ENCODE peak calls at places on chromosome 5, in seven cellular contexts. Q, D, V, W, R, A and I are unnamed samples.
A peak's percentile ranks its signal among the peaks of the same experiment; 100 is the strongest.

GRCh38 chr5:13987843-13988464 is 43.5 kb upstream of the DNAH5 start:
- DNase-seq in Q (peak; percentile 67), D (peak; percentile 49), V (peak; percentile 67), W (peak; percentile 81), R (peak; percentile 84), A (peak; percentile 42), I (peak; percentile 87)

GRCh38 chr5:111704452-111705085 is 52.4 kb downstream of the NREP start:
- DNase-seq in Q (no peak), D (no peak), V (no peak), W (no peak), R (no peak), A (no peak), I (no peak)

GRCh38 chr5:148810821-148811220 is 15.6 kb upstream of the ADRB2 start:
- DNase-seq in Q (no peak), D (no peak), V (no peak), W (no peak), R (no peak), A (no peak), I (no peak)

GRCh38 chr5:152372875-152373274 is 32.2 kb downstream of the NMUR2 start:
- DNase-seq in Q (no peak), D (peak; percentile 17), V (no peak), W (no peak), R (no peak), A (no peak), I (no peak)

GRCh38 chr5:82174128-82174918 is 103.8 kb downstream of the RPS23 start:
- DNase-seq in Q (peak; percentile 70), D (peak; percentile 36), V (peak; percentile 77), W (peak; percentile 92), R (peak; percentile 82), A (peak; percentile 60), I (peak; percentile 17)

GRCh38 chr5:129003232-129003631 is 37.9 kb downstream of the SLC27A6 start:
- DNase-seq in Q (no peak), D (peak; percentile 1), V (peak; percentile 23), W (peak; percentile 61), R (no peak), A (no peak), I (no peak)

GRCh38 chr5:163658702-163659567 is 153.5 kb downstream of the MAT2B start:
- DNase-seq in Q (no peak), D (no peak), V (no peak), W (no peak), R (no peak), A (no peak), I (no peak)

GRCh38 chr5:111722016-111722591 is 34.9 kb downstream of the NREP start:
- DNase-seq in Q (no peak), D (no peak), V (no peak), W (no peak), R (peak; percentile 44), A (no peak), I (no peak)

GRCh38 chr5:4879693-4880303 is 260.3 kb upstream of the ADAMTS16 start:
- DNase-seq in Q (peak; percentile 84), D (peak; percentile 43), V (peak; percentile 77), W (peak; percentile 74), R (peak; percentile 78), A (peak; percentile 39), I (peak; percentile 62)

GRCh38 chr5:33675958-33676464 is 215.8 kb downstream of the ADAMTS12 start:
- DNase-seq in Q (no peak), D (no peak), V (no peak), W (no peak), R (no peak), A (no peak), I (no peak)

GRCh38 chr5:174799146-174799545 is 74.8 kb downstream of the MSX2 start:
- DNase-seq in Q (no peak), D (no peak), V (no peak), W (no peak), R (peak; percentile 72), A (no peak), I (no peak)

GRCh38 chr5:124130807-124131206 is 615.6 kb downstream of the ZNF608 start:
- DNase-seq in Q (no peak), D (no peak), V (no peak), W (no peak), R (no peak), A (no peak), I (no peak)

GRCh38 chr5:7017004-7017770 is 304.0 kb downstream of the TENT4A start:
- DNase-seq in Q (no peak), D (no peak), V (no peak), W (no peak), R (no peak), A (no peak), I (no peak)

DNA sequence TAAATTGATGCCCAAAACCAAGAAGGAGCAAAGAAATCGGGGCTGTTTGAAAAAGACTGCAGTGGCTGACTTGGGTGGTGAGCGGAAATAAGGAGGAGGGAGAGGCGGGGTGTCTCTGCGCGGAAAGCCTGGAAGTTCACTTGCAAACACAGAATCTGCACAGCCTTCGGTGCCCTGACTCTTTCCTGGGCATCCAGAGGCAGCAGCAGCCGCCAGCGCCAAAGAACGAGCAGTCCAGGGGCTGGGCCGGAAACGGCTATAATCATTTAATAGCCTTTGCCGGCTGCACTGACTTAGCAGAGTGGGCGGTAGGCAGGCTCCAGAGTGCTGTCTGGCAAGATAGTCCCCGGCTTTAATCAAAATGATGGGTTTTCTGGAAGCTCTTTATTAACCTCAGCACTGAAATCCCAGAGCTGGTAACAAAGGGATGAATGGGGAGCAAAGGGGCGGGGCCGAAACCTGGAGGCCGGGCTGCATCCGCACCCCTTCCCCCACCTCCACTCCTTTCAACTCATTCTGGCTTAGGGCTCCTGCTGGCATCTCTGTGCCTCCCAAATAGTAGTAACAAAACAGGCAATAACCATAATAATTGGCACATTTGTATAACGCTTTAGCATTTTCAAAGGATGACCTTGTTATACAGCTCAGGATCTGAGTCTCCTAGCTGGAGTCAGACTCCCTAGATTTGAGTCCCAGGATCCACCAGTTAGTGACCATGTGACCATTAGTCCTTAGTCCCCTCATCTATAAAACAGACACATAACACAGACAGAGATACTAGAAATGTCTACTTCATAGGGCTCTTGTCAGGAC is 35.8 kb downstream of the PCDHAC2 start:
- DNase-seq in Q (peak; percentile 76), D (peak; percentile 52), V (peak; percentile 84), W (peak; percentile 96), R (peak; percentile 18), A (peak; percentile 31), I (peak; percentile 37)
- H3K4me1 ChIP-seq in Q (peaks cover 20% of the 10 kb centered on the region), D (peaks cover 38% of the 10 kb centered on the region), V (peaks cover 62% of the 10 kb centered on the region), W (peaks cover 52% of the 10 kb centered on the region), R (no peaks in the 10 kb centered on the region), A (peaks cover 38% of the 10 kb centered on the region), I (peaks cover 16% of the 10 kb centered on the region)

DNA sequence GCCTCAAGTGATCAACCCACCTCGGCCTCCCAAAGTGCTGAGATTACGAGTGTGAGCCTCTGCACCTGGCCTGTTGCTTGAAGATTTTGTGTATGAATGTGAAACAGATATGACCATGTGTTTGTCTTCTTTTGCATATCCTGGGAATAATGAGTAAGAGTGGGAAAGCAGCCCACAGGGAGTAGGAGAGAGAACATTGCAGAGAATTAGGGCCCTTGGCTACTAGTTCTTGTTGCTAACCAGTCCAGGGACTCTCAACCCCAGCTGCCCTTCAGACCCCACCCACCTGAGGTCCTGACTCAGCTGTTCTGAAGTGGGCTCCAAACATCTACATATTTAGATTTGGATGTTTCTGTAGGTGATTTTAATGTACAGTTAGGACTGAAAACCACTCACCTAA is 125.5 kb downstream of the MTX3 start:
- DNase-seq in Q (no peak), D (no peak), V (no peak), W (no peak), R (no peak), A (no peak), I (no peak)
- TF ChIP-seq EZH2 in Q (no peak), D (no peak), V (no peak), W (no peak), R (no peak), A (no peak), I (no peak)

GRCh38 chr5:171978519-171978918 is 27.9 kb downstream of the FBXW11 start:
- DNase-seq in Q (no peak), D (no peak), V (no peak), W (peak; percentile 44), R (no peak), A (no peak), I (no peak)

GRCh38 chr5:171981847-171982246 is 24.6 kb downstream of the FBXW11 start:
- DNase-seq in Q (no peak), D (no peak), V (no peak), W (no peak), R (no peak), A (no peak), I (no peak)

GRCh38 chr5:171979606-171980005 is 26.8 kb downstream of the FBXW11 start:
- DNase-seq in Q (no peak), D (no peak), V (no peak), W (no peak), R (no peak), A (no peak), I (no peak)

GRCh38 chr5:171978016-171978415 is 28.4 kb downstream of the FBXW11 start:
- DNase-seq in Q (no peak), D (no peak), V (no peak), W (no peak), R (no peak), A (no peak), I (no peak)

DNA sequence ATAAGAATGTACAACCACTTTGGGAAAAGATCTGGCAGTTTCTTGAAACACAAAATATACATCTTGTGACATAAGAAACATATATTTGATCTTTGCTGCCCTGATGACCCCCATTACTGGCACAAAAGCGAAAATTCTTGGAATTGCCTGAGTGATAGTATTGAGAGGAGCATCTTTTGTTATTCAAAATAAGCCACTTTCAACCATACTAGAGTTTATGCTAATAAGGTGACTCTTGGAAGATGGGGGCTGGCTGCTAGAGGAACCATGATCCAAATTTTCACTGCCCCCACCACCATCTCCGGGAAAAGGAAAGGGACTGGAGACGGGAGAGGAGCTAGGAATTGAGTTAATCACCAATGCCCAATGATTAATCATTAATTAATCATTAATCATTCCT is 25.7 kb downstream of the FBXW11 start:
- DNase-seq in Q (no peak), D (no peak), V (peak; percentile 45), W (peak; percentile 85), R (no peak), A (no peak), I (no peak)
- H3K4me1 ChIP-seq in Q (peaks cover 3% of the 10 kb centered on the region), D (peaks cover 12% of the 10 kb centered on the region), V (peaks cover 47% of the 10 kb centered on the region), W (peaks cover 76% of the 10 kb centered on the region), R (peaks cover 16% of the 10 kb centered on the region), A (no peaks in the 10 kb centered on the region), I (no peaks in the 10 kb centered on the region)

GRCh38 chr5:16180789-16181082 is 1.1 kb upstream of the MARCHF11 start:
- DNase-seq in Q (no peak), D (no peak), V (no peak), W (no peak), R (no peak), A (no peak), I (no peak)

GRCh38 chr5:16179936-16180788 is 571 bp upstream of the MARCHF11 start:
- DNase-seq in Q (peak; percentile 6), D (no peak), V (peak; percentile 52), W (peak; percentile 61), R (no peak), A (no peak), I (no peak)

GRCh38 chr5:16179511-16179935 is at the start of gene MARCHF11:
- DNase-seq in Q (peak; percentile 36), D (no peak), V (peak; percentile 75), W (peak; percentile 61), R (peak; percentile 2), A (no peak), I (no peak)

DNA sequence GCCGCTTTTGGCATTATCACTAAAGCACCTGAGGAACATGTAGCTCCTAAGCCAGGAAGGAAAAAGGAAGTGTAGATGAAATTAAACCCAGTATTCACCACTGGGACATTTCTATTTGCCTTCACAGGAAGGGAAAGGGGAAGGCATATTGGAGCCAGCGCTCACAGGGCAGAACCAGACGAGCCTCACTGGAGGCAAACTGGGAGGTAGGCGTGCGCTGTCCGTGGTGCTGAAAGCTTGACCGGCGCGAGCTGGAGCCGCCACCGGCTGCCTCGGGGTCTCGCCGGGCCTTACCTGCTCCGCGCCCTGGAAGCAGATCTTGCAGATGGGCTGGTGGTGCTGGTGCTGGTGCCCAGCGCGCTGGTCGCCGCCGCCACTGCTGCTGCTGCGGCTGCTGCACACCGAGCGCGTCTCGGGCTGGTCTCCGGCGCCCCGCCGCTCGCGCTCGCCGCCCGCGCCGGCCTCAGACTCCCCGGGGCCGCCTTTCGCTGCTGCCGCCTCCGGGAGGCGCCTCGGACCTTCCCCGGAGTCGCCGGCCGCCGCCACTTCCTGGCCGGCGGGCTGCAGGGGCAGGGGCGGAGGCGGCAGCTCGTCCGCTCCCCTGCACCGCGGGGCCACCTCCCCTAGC is 732 bp downstream of the MARCHF11 start:
- DNase-seq in Q (peak; percentile 93), D (peak; percentile 45), V (peak; percentile 97), W (peak; percentile 95), R (peak; percentile 73), A (no peak), I (no peak)
- TF ChIP-seq EZH2 in Q (peak; percentile 58), D (peak; percentile 56), V (peak; percentile 69), W (no peak), R (no peak), A (no peak), I (no peak)